ENCODE peak calls at places on chromosome 14, in five cellular contexts. G is ovary, V is MM.1S, O is testis, K is PC-9. E is an unnamed sample. For H3K4me1, the result is how much of the 10 kb centered on the place peaks cover.

GRCh38 chr14:49405291-49405690 is 180.9 kb downstream of the RPS29 start:
- DNase-seq in V (no peak), K (no peak), G (no peak), O (no peak), E (no peak)

GRCh38 chr14:64640839-64641238 is 63.4 kb upstream of the PLEKHG3 start:
- DNase-seq in K (no peak), O (no peak), V (no peak), G (no peak), E (no peak)

GRCh38 chr14:51873221-51873893 is 12.9 kb downstream of the GNG2 start:
- DNase-seq in G (no peak), O (no peak), V (no peak), K (peak), E (peak)

GRCh38 chr14:64841772-64842490 is 37.8 kb downstream of the SPTB start:
- DNase-seq in V (no peak), O (no peak), G (no peak), K (peak), E (no peak)

GRCh38 chr14:52015411-52016030 is 26.2 kb downstream of the RTRAF start:
- DNase-seq in V (no peak), K (no peak), G (no peak), O (peak), E (no peak)

GRCh38 chr14:95547626-95548327 is 12.9 kb downstream of the GLRX5 start:
- DNase-seq in K (peak), O (no peak), G (no peak), V (no peak), E (peak)

GRCh38 chr14:21087294-21088091 is 11.0 kb downstream of the ZNF219 start:
- DNase-seq in G (no peak), K (no peak), O (no peak), V (peak), E (peak)

GRCh38 chr14:94470311-94470710 is 5.7 kb downstream of the SERPINA9 start:
- DNase-seq in O (no peak), G (no peak), V (no peak), K (no peak), E (no peak)

GRCh38 chr14:59566725-59567124 is 9.9 kb downstream of the CCDC175 start:
- DNase-seq in G (no peak), O (no peak), K (no peak), V (no peak), E (no peak)

GRCh38 chr14:76962303-76962660 is 66.2 kb downstream of the IRF2BPL start:
- DNase-seq in O (no peak), K (no peak), V (no peak), G (no peak), E (no peak)

GRCh38 chr14:89367449-89368120 is 49.4 kb downstream of the FOXN3 start:
- DNase-seq in G (no peak), V (no peak), O (no peak), K (no peak), E (no peak)

GRCh38 chr14:95039259-95039992 is 117.9 kb downstream of the DICER1 start:
- DNase-seq in V (no peak), K (no peak), O (no peak), G (no peak), E (peak)

GRCh38 chr14:29738950-29739349 is 188.7 kb downstream of the PRKD1 start:
- DNase-seq in G (no peak), K (no peak), O (no peak), V (peak), E (no peak)

GRCh38 chr14:103095210-103095778 is 769 bp downstream of the EXOC3L4 start:
- DNase-seq in V (no peak), K (no peak), G (no peak), O (no peak), E (no peak)

DNA sequence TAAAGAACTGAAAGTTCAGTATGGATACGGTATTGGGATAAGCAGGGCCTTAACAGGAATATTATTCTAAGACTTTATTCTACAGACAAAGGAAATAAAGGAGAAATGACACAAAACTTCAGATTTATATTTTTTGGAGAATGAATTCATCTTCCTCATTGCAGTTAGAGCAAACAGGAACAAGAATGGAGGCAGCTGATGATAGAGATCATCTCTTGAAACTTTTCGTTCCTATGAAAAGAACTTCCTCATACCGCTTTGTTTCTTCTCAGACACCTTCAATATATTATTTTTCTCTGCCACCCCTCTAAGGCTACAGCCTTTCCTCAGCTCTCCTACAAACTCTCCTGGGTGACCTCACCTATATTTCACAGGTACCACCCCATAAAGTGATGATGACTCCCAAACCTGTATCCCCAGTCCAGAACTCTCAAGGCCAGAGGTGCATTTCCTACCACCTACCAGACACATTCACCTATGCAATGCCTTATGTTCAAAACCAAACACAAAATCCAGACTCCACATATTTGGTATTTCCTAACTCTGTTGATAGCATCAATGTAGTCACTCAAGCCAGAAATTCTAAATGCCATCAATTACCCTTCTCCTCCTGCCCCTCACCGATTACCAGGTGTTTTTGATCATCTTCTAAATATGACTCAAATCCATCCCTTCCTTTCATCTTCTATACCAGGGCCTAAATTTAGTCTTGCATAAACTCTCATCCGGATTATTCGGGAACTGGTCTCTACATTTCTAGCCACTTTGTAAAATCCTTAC is 7.4 kb downstream of the MAP4K5 start:
- DNase-seq in K (no peak), G (no peak), O (no peak), V (no peak), E (no peak)
- H3K4me1 ChIP-seq in K (under half), G (under half), O (under half), V (under half), E (half or more)

GRCh38 chr14:55454264-55455151 is 14.1 kb upstream of the TBPL2 start:
- DNase-seq in V (no peak), G (peak), K (peak), O (peak), E (peak)

GRCh38 chr14:55458800-55459577 is 18.6 kb upstream of the TBPL2 start:
- DNase-seq in V (no peak), O (no peak), G (no peak), K (no peak), E (peak)

GRCh38 chr14:55451950-55452349 is 11.5 kb upstream of the TBPL2 start:
- DNase-seq in O (no peak), K (no peak), V (no peak), G (no peak), E (no peak)

GRCh38 chr14:55457496-55457895 is 17.1 kb upstream of the TBPL2 start:
- DNase-seq in V (no peak), O (no peak), K (no peak), G (no peak), E (no peak)
- H3K4me1 ChIP-seq in V (under half), O (under half), K (half or more), G (under half), E (under half)

GRCh38 chr14:90809530-90810312 is 6.5 kb downstream of the TTC7B start:
- DNase-seq in G (no peak), K (no peak), O (no peak), V (no peak), E (no peak)
- H3K4me1 ChIP-seq in G (under half), K (under half), O (under half), V (under half), E (under half)

GRCh38 chr14:104972301-104973211 is 5.6 kb downstream of the AHNAK2 start:
- DNase-seq in K (peak), G (peak), V (no peak), O (no peak), E (no peak)
- H3K4me1 ChIP-seq in K (half or more), G (under half), V (under half), O (under half), E (half or more)

GRCh38 chr14:61466249-61466904 is 145.0 kb downstream of the PRKCH start:
- DNase-seq in K (no peak), O (peak), V (no peak), G (peak), E (peak)
- H3K4me1 ChIP-seq in K (half or more), O (under half), V (under half), G (under half), E (half or more)

DNA sequence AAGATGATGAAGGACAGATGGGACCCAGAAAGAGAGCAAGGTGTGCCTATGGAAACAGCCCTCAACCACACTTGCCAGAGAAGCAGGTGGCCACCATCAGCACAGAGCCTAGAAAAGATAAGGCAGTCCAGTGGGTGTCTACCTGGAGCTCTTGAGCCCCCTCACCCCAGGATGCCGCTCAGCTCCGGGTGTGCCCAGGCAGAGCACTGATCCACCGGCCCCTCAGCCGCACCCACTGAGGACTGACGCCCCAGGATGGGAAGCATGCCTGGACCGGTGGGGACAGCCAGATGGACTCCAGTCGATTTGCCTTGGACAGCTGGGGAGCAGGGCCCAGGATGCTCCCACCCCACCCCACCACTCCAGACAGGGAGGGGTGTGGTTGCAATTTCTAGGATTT is 15.1 kb upstream of the ZFP36L1 start:
- DNase-seq in O (no peak), G (no peak), V (no peak), K (no peak), E (peak)
- H3K4me1 ChIP-seq in O (under half), G (under half), V (under half), K (under half), E (under half)

DNA sequence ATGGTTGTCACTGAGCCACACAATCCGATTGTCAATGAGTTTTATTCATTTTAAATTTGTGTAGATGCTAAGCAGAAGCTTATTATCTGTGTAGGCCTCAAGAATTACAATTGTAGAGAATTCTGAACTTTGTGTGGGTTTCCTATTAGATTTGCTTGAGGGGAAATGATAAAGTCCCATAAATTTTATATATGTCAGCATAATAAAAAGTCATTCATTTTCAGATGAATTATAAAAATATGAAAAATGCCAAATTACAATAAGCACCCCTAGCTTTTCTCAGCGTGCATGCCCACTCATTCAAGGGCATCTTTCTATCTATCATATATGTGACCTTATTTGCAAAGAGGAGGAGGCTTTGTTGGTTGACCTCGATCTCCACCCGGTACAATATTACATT is 1041.1 kb upstream of the FOXG1 start:
- DNase-seq in O (no peak), G (no peak), K (no peak), V (no peak), E (no peak)
- H3K4me1 ChIP-seq in O (under half), G (under half), K (under half), V (under half), E (under half)

GRCh38 chr14:32814721-32815120 is 124.0 kb upstream of the NPAS3 start:
- DNase-seq in O (no peak), G (no peak), K (no peak), V (no peak), E (no peak)
- H3K4me1 ChIP-seq in O (under half), G (under half), K (under half), V (under half), E (under half)

GRCh38 chr14:106841701-106842100 is 1315.3 kb downstream of the TMEM121 start:
- DNase-seq in V (no peak), K (peak), G (no peak), O (no peak), E (no peak)

GRCh38 chr14:106844608-106845285 is 1318.4 kb downstream of the TMEM121 start:
- DNase-seq in V (no peak), G (peak), O (peak), K (peak), E (no peak)

GRCh38 chr14:106842687-106843086 is 1316.3 kb downstream of the TMEM121 start:
- DNase-seq in O (peak), G (no peak), V (no peak), K (no peak), E (no peak)

GRCh38 chr14:106843951-106844483 is 1317.6 kb downstream of the TMEM121 start:
- DNase-seq in O (peak), K (peak), G (peak), V (peak), E (peak)

DNA sequence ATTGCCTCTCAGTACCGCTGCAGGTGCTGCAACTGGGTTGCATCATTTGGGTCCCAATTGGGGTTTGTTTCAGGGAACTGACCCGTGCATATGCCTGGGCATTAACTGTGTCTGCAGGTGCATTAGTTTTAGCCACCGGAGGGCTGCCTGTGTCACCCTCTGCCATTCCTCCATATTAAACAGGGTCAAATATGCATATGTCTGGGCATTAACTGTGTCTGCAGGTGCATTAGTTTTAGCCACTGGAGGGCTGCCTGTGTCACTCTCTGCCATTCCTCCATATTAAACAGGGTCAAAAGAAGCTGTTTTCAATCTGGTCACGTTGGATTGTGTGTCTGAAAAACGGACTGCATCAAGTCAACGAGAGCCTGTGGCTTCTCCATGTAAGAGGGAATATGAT is 1317.0 kb downstream of the TMEM121 start:
- DNase-seq in K (no peak), G (no peak), O (no peak), V (no peak), E (no peak)
- H3K4me1 ChIP-seq in K (under half), G (under half), O (under half), V (under half), E (under half)